ENCODE peak calls at places on chromosomes 2 and 18, in nine cellular contexts. P is progenitor cell of endocrine pancreas; G is cortex of kidney; Z is activated T-cell treated with anti-CD3 and anti-CD28 coated beads, Interleukin-2, amount 50 U/mL, for 48 hours; C is HFF-Myc; K is Jurkat, Clone E6-1; L is T-helper 2 cell; E is stimulated activated CD8-positive, alpha-beta memory T cell treated with anti-CD3 and anti-CD28 coated beads, Interleukin-2, amount 100 ng/mL, for 48 hours; W is HEK293T. A is an unnamed sample.

GRCh38 chr2:2851316-2851715 is 520.2 kb upstream of the MYT1L start:
- DNase-seq in P (no peak), G (no peak), Z (no peak), C (no peak), K (no peak), L (no peak), E (no peak), W (no peak), A (no peak)

GRCh38 chr2:208713066-208713465 is 306.5 kb downstream of the PTH2R start:
- DNase-seq in P (no peak), G (no peak), Z (no peak), C (no peak), K (no peak), L (no peak), E (no peak), W (no peak), A (no peak)

GRCh38 chr18:21112140-21112473 is 494 bp upstream of the ROCK1 start:
- DNase-seq in P (no peak), G (no peak), Z (no peak), C (no peak), K (no peak), L (no peak), E (peak; percentile 19), W (no peak), A (no peak)

GRCh38 chr2:1771626-1772280 is 27.4 kb upstream of the PXDN start:
- DNase-seq in P (no peak), G (no peak), Z (no peak), C (no peak), K (no peak), L (no peak), E (no peak), W (no peak), A (no peak)

GRCh38 chr2:120231974-120232635 is 8.9 kb upstream of the TMEM185B start:
- DNase-seq in P (no peak), G (no peak), Z (peak; percentile 78), C (no peak), K (no peak), L (peak; percentile 94), E (peak; percentile 52), W (no peak), A (peak; percentile 77)

GRCh38 chr2:134216152-134216829 is 37.6 kb upstream of the MGAT5 start:
- DNase-seq in P (no peak), G (no peak), Z (no peak), C (no peak), K (no peak), L (no peak), E (no peak), W (no peak), A (no peak)

GRCh38 chr2:217362290-217362689 is 502.4 kb upstream of the TNP1 start:
- DNase-seq in P (no peak), G (no peak), Z (no peak), C (no peak), K (no peak), L (no peak), E (no peak), W (no peak), A (no peak)

GRCh38 chr2:98823196-98824166 is 92.5 kb upstream of the MGAT4A start:
- DNase-seq in P (no peak), G (no peak), Z (no peak), C (no peak), K (no peak), L (no peak), E (no peak), W (no peak), A (no peak)

GRCh38 chr18:48987821-48988220 is 37.1 kb upstream of the SMAD7 start:
- DNase-seq in P (no peak), G (no peak), Z (no peak), C (no peak), K (no peak), L (no peak), E (no peak), W (no peak), A (no peak)

GRCh38 chr2:46364797-46365457 is 67.7 kb downstream of the EPAS1 start:
- DNase-seq in P (no peak), G (no peak), Z (no peak), C (peak; percentile 59), K (peak; percentile 51), L (peak; percentile 50), E (no peak), W (peak; percentile 59), A (peak; percentile 39)

GRCh38 chr2:222054813-222055212 is 244.0 kb downstream of the PAX3 start:
- DNase-seq in P (no peak), G (no peak), Z (no peak), C (no peak), K (no peak), L (no peak), E (no peak), W (no peak), A (no peak)